ENCODE peak calls at places on chromosomes 7 and 10, in four cellular contexts. U, N, J and Z are unnamed samples.

GRCh38 chr7:40680657-40681056 is 545.9 kb downstream of the SUGCT start:
- DNase-seq in U (no peak), N (no peak), J (no peak), Z (peak)

GRCh38 chr7:139034336-139034735 is 1.5 kb downstream of the ZC3HAV1L start:
- DNase-seq in U (no peak), N (no peak), J (no peak), Z (peak)

GRCh38 chr7:12220321-12221046 is 9.4 kb downstream of the TMEM106B start:
- DNase-seq in U (no peak), N (no peak), J (no peak), Z (no peak)

GRCh38 chr7:34260282-34260681 is 354.9 kb downstream of the BMPER start:
- DNase-seq in U (peak), N (no peak), J (no peak), Z (peak)

GRCh38 chr10:53314856-53315255 is 542.3 kb upstream of the MBL2 start:
- DNase-seq in U (peak), N (no peak), J (no peak), Z (peak)

GRCh38 chr10:15038416-15038815 is 5.3 kb upstream of the OLAH start:
- DNase-seq in U (no peak), N (no peak), J (no peak), Z (no peak)

GRCh38 chr7:27110163-27110976 is 7.9 kb upstream of the HOXA2 start:
- DNase-seq in U (peak), N (peak), J (no peak), Z (no peak)

GRCh38 chr7:72709909-72710308 is 118.1 kb downstream of the TYW1B start:
- DNase-seq in U (no peak), N (no peak), J (no peak), Z (no peak)

GRCh38 chr7:100247152-100247757 is 27.5 kb downstream of the PVRIG start:
- DNase-seq in U (peak), N (peak), J (peak), Z (peak)

GRCh38 chr7:44145969-44146897 is 5.1 kb upstream of the MYL7 start:
- DNase-seq in U (peak), N (peak), J (no peak), Z (peak)

GRCh38 chr10:89390875-89391576 is 1.4 kb upstream of the IFIT1 start:
- DNase-seq in U (no peak), N (no peak), J (peak), Z (no peak)

GRCh38 chr10:90917968-90918318 is 2.9 kb downstream of the ANKRD1 start:
- DNase-seq in U (no peak), N (no peak), J (no peak), Z (no peak)

GRCh38 chr7:70694357-70694908 is 437.5 kb upstream of the GALNT17 start:
- DNase-seq in U (peak), N (peak), J (peak), Z (no peak)

GRCh38 chr7:104857458-104858425 is 156.3 kb upstream of the KMT2E start:
- DNase-seq in U (no peak), N (no peak), J (no peak), Z (no peak)

GRCh38 chr7:29652611-29653010 is 89.0 kb downstream of the PRR15 start:
- DNase-seq in U (no peak), N (no peak), J (no peak), Z (no peak)

GRCh38 chr7:133539016-133539415 is 286.1 kb downstream of the EXOC4 start:
- DNase-seq in U (peak), N (no peak), J (no peak), Z (peak)

GRCh38 chr10:77565590-77566023 is 72.0 kb downstream of the KCNMA1 start:
- DNase-seq in U (no peak), N (no peak), J (no peak), Z (no peak)

GRCh38 chr10:69172241-69172998 is 7.6 kb upstream of the SUPV3L1 start:
- DNase-seq in U (peak), N (no peak), J (no peak), Z (no peak)

GRCh38 chr7:70484255-70484654 is 647.7 kb upstream of the GALNT17 start:
- DNase-seq in U (no peak), N (no peak), J (no peak), Z (no peak)

GRCh38 chr10:88932539-88933256 is 19.9 kb downstream of the ACTA2 start:
- DNase-seq in U (peak), N (peak), J (peak), Z (peak)

GRCh38 chr10:13001041-13001886 is at the start of gene CCDC3:
- DNase-seq in U (no peak), N (peak), J (no peak), Z (peak)

GRCh38 chr10:123821136-123821535 is 70.5 kb downstream of the CPXM2 start:
- DNase-seq in U (no peak), N (no peak), J (no peak), Z (no peak)